ENCODE peak calls at places on chromosomes 1 and 21, in six cellular contexts. T is endothelial cell, L is astrocyte of the cerebellum, M is left lung, Q is left ventricle myocardium inferior, V is GM06990. Y is an unnamed sample.

GRCh38 chr1:96236156-96236739 is 485.3 kb upstream of the PTBP2 start:
- DNase-seq in T (peak), L (peak), M (no peak), Q (no peak), V (no peak), Y (peak)

GRCh38 chr1:6412896-6413295 is 6.8 kb downstream of the HES2 start:
- DNase-seq in T (no peak), L (no peak), M (no peak), Q (no peak), V (no peak), Y (no peak)

GRCh38 chr1:101264699-101265098 is 27.9 kb downstream of the S1PR1 start:
- DNase-seq in T (no peak), L (no peak), M (no peak), Q (no peak), V (no peak), Y (no peak)

GRCh38 chr1:43666608-43667007 is 16.7 kb downstream of the KDM4A start:
- DNase-seq in T (no peak), L (peak), M (no peak), Q (no peak), V (no peak), Y (no peak)

GRCh38 chr1:61956774-61957173 is 214.5 kb downstream of the PATJ start:
- DNase-seq in T (no peak), L (no peak), M (no peak), Q (no peak), V (no peak), Y (no peak)

GRCh38 chr1:167447521-167448136 is 70.7 kb downstream of the CD247 start:
- DNase-seq in T (no peak), L (no peak), M (no peak), Q (no peak), V (peak), Y (no peak)

GRCh38 chr1:235516862-235517446 is 12.7 kb upstream of the B3GALNT2 start:
- DNase-seq in T (no peak), L (no peak), M (no peak), Q (no peak), V (peak), Y (no peak)

GRCh38 chr1:9787702-9788101 is 36.1 kb downstream of the CLSTN1 start:
- DNase-seq in T (no peak), L (no peak), M (no peak), Q (no peak), V (peak), Y (peak)

GRCh38 chr1:61922950-61923480 is 180.7 kb downstream of the PATJ start:
- DNase-seq in T (no peak), L (no peak), M (no peak), Q (no peak), V (no peak), Y (no peak)

DNA sequence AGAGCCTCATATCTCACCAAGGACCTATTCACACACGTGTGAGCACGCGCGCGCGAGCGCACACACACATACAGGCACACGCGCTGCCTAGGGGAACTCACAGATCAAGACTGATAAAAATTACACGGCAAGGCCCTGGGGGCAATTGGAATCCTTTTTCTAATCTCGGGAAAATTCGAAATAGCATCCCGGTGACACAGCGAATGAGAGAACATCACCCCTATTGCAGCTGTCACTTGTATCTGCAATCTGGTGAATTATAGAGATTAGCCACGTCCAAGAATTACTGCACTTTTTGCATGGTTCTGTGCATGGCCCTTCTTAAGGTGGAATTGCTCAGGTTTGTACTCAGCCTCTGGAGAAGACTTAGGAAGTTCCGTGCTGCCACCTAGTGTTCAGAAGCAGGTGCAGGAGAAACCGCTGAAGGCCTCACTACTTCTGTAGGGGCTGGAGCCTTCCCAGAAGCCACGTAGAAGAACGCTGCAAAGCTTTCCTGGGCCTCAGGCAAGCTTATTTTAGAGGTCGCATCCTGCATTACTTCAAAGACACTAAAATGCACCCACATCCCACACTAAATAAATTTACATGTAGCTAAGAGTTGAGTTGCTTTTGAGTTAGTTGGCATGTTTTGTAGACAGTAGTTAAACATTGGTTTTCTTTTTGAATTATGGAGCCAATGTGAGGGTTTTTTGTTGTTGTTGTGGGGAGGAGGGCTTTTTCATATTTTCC is 229.2 kb upstream of the CAMK1G start:
- DNase-seq in T (peak), L (peak), M (no peak), Q (peak), V (peak), Y (peak)
- TF ChIP-seq CTCF in T (peak), L (peak), M (peak), Q (peak), V (peak), Y (peak)

GRCh38 chr1:154557248-154557938 is 1.1 kb downstream of the UBE2Q1 start:
- DNase-seq in T (no peak), L (no peak), M (no peak), Q (no peak), V (no peak), Y (no peak)

GRCh38 chr1:154559496-154559950 is 1.1 kb upstream of the UBE2Q1 start:
- DNase-seq in T (peak), L (peak), M (peak), Q (peak), V (peak), Y (peak)

GRCh38 chr1:154556422-154556821 is 2.0 kb downstream of the UBE2Q1 start:
- DNase-seq in T (no peak), L (peak), M (no peak), Q (peak), V (no peak), Y (no peak)

GRCh38 chr1:154557939-154558609 is 388 bp downstream of the UBE2Q1 start:
- DNase-seq in T (peak), L (no peak), M (peak), Q (peak), V (peak), Y (no peak)

DNA sequence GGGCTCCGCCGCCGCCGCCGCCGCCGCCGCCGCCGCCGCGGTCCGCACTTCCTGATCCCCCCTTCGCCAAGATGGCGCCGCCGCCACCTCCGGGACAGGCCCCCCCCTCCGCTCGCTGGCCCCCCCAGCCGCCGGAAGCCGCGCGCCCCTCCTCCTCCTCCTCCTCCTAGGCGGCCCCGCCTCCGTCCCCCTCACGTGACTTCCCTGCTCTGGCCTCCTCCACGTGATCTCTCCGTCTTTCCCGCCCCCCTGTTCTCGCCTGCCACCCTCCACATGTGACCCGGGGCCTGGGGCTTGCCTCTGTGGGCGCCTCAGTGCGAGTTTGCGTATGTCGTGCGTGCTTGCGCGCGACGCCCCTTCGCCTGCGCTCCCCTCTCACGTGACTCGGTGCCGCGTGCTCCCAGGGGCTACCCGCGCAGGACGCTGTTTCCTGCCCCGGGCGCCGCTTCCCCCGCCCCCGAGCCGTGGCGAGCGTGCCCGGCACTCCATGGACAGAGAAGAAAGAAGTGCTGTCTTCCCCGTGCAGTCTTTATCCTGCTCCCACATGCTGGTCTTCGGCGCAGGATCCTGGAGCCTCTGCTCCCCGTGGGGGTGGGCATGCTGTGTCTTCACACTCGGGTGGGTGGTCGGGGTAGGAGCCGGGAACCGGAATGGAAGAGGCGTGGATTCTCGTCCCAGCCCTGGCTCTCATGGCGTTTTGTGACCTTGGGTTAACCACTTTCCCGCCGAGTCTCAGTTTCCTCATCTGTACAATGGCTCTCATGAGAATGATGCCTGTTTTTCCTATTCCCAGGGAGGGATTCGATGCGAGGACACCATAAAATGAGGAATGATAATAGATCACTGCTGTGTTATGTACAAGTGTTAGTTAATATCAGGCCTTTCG is at the start of gene UBE2Q1:
- DNase-seq in T (peak), L (peak), M (peak), Q (peak), V (peak), Y (peak)
- TF ChIP-seq CTCF in T (no peak), L (no peak), M (no peak), Q (no peak), V (no peak), Y (no peak)

GRCh38 chr1:207751790-207752455 is at the start of gene CD46:
- DNase-seq in T (peak), L (peak), M (peak), Q (peak), V (peak), Y (peak)
- TF ChIP-seq CTCF in T (no peak), L (no peak), M (peak), Q (no peak), V (no peak), Y (no peak)

DNA sequence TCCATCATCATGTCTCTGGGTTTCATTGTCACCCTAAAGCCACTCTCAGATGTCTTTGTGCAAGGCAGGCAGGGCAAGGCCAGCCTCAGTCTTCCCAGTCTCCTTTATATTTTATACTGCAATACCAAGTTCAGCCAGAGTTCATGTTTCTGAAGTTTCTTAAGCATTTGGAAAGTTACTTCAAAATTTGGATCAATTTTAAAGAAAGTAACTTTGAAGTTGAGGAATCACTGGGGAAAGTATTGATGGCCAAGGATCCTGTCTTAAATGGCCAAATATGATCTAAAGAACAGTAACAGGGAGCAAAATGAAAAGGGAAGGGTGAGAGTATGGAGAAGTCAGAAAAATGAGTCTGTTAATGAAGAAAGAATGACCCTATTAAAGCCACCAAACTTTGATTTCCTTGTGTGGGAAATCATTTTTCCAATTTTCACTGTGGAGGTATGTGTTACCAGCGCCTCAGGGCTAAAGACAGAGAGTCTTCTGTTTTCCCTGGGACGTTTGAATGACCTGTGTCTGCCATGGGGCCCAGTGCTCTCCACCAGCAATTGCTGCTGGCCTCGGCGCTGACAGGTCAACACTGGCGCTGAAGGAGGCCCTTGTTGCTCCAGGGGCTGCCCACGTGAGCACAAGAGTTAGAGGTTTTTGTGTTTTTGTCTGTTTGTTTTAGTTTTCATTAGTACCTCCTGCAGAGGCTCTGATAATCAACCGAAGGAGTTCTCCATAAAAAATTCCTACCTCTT is 93.9 kb downstream of the ATP5PO start:
- DNase-seq in T (no peak), L (no peak), M (no peak), Q (no peak), V (no peak), Y (no peak)
- TF ChIP-seq CTCF in T (peak), L (no peak), M (no peak), Q (no peak), V (no peak), Y (no peak)

GRCh38 chr1:3858231-3858981 is 1.1 kb downstream of the DFFB start:
- DNase-seq in T (peak), L (no peak), M (peak), Q (no peak), V (no peak), Y (no peak)
- TF ChIP-seq CTCF in T (no peak), L (peak), M (no peak), Q (no peak), V (no peak), Y (no peak)

DNA sequence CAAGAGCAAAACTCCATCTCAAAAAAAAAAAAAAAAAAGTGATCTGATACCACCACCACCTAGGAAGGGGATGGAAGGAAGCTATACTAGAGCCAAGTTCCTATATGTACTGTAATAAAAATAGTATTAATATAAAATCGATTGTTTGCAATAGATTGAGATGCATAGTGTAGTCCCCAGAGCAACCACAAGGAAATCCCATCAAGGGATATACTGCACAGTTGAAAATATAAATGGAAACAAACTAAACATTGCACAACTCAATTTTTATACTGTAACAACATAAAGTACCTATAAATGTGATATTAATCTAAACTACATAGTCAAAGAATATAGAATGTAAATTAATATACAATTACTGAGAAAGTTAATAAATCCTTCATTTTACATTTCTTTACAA is 20.9 kb upstream of the PSMG1 start:
- DNase-seq in T (no peak), L (no peak), M (no peak), Q (no peak), V (no peak), Y (no peak)
- TF ChIP-seq CTCF in T (peak), L (peak), M (peak), Q (peak), V (no peak), Y (no peak)

GRCh38 chr1:25579241-25579946 is 36.0 kb downstream of the LDLRAP1 start:
- DNase-seq in T (no peak), L (no peak), M (no peak), Q (no peak), V (no peak), Y (no peak)

GRCh38 chr1:25579947-25580309 is 36.5 kb downstream of the LDLRAP1 start:
- DNase-seq in T (no peak), L (no peak), M (no peak), Q (no peak), V (no peak), Y (no peak)

GRCh38 chr1:25583519-25584370 is 32.8 kb upstream of the MAN1C1 start:
- DNase-seq in T (no peak), L (no peak), M (no peak), Q (no peak), V (no peak), Y (no peak)

GRCh38 chr1:25581764-25582163 is 34.8 kb upstream of the MAN1C1 start:
- DNase-seq in T (no peak), L (no peak), M (no peak), Q (no peak), V (no peak), Y (no peak)

GRCh38 chr1:25580933-25581332 is 35.7 kb upstream of the MAN1C1 start:
- DNase-seq in T (no peak), L (no peak), M (no peak), Q (no peak), V (no peak), Y (no peak)
- TF ChIP-seq CTCF in T (no peak), L (no peak), M (no peak), Q (no peak), V (no peak), Y (no peak)

DNA sequence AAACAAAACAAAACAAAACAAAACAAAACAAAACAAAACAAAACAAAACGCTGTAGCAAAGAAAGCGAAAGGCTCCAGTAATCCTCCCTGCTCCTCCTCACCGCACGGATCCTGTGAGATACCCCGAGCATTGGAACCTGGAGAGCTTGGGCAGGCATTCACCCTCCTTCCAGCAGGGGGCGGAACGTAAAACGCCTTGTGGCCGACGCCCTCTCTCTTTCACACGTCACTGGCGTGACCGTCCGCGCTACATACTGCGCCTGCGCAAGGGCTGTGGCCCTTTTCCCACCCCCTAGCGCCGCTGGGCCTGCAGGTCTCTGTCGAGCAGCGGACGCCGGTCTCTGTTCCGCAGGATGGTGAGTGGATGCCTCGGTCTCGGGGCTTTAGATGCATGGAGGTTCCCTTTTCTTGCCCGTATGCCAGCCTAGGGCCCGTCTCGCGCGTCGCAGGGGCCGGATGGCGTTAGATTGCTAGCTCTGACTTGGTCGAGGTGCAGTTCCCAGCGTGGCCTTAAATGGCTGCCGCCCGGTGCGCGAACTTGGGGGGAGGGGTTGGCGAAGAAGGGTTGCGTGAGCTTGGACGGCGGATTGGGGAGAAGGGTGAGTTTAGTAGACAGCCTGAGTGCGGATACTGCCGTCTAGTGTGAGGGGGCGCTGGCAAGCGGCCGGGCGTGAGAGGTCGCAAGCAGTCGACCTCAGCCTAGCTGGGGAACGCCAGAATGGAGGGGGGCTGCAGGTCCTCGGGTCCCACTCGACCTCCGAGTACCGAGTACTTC is at the start of gene RPL5:
- DNase-seq in T (peak), L (peak), M (peak), Q (peak), V (peak), Y (peak)
- TF ChIP-seq CTCF in T (peak), L (peak), M (peak), Q (peak), V (peak), Y (peak)

DNA sequence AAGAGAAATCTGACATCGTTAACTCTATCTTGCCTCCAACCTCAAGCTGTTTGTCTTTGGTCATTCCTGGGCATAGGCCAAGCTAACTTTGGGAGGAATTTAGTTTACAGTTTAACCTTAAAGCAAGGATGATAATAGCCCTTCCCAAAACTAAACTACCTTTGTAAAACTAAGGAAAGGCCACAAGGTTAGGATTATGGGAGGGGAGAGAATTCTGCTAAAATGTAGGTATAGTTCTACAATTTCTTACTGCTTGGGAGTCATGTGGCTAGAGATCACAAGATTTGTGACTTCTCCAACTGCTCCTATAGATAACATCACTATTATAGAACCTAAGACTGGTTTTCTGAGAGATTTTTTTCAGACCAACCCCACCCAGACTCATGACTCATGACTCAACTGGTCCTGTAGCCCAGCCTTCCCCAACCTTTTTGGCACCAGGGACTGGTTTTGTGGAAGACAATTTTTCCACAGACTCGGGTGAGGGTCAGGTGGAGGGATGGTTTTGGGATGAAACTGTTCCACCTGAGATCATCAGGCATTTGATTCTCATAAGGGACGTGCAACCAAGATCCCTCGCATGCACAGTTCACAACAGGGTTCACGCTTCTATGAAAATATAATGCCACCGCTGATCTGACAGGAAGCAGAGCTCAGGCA is 70.7 kb upstream of the MUTYH start:
- DNase-seq in T (no peak), L (no peak), M (no peak), Q (no peak), V (no peak), Y (no peak)
- TF ChIP-seq CTCF in T (no peak), L (no peak), M (no peak), Q (no peak), V (no peak), Y (no peak)